ENCODE peak calls at places on chromosomes 3 and 15, in four cellular contexts. S is Panc1, D is heart left ventricle, T is ovary. Y is an unnamed sample.
A peak's percentile ranks its signal among the peaks of the same experiment; 100 is the strongest.

GRCh38 chr3:184289426-184289938 is 9.6 kb upstream of the PSMD2 start:
- DNase-seq in T (no peak), S (peak; percentile 43), D (peak; percentile 44), Y (peak; percentile 71)

GRCh38 chr3:18426597-18426996 is 1.5 kb upstream of the SATB1 start:
- DNase-seq in S (no peak), D (no peak), T (no peak), Y (no peak)

GRCh38 chr3:126835472-126836219 is 131.6 kb downstream of the CHCHD6 start:
- DNase-seq in D (no peak), T (no peak), S (no peak), Y (no peak)

GRCh38 chr15:50055333-50056278 is 63.4 kb downstream of the ATP8B4 start:
- DNase-seq in D (peak; percentile 41), T (no peak), S (no peak), Y (no peak)

GRCh38 chr3:174949523-174949922 is 90.4 kb downstream of the NAALADL2 start:
- DNase-seq in D (no peak), T (no peak), S (no peak), Y (no peak)

GRCh38 chr15:71162309-71162708 is 47.0 kb downstream of the THSD4 start:
- DNase-seq in T (no peak), D (no peak), S (no peak), Y (no peak)

GRCh38 chr3:44252332-44252731 is 10.6 kb downstream of the TOPAZ1 start:
- DNase-seq in S (no peak), D (no peak), T (no peak), Y (no peak)

GRCh38 chr3:16315623-16316022 is 50.6 kb downstream of the OXNAD1 start:
- DNase-seq in S (no peak), D (no peak), T (no peak), Y (no peak)

GRCh38 chr15:93044301-93045190 is 44.5 kb downstream of the RGMA start:
- DNase-seq in T (no peak), D (peak; percentile 21), S (no peak), Y (no peak)

GRCh38 chr15:51401872-51402517 is 60.5 kb downstream of the GLDN start:
- DNase-seq in S (no peak), T (no peak), D (peak; percentile 40), Y (peak; percentile 36)

GRCh38 chr15:40870716-40871115 is 3.3 kb downstream of the RHOV start:
- DNase-seq in T (no peak), S (no peak), D (no peak), Y (peak; percentile 69)

GRCh38 chr15:87623832-87624231 is 632.7 kb downstream of the NTRK3 start:
- DNase-seq in T (no peak), D (no peak), S (no peak), Y (no peak)

GRCh38 chr3:195153653-195154052 is 117.3 kb downstream of the XXYLT1 start:
- DNase-seq in D (no peak), S (no peak), T (peak; percentile 33), Y (no peak)

DNA sequence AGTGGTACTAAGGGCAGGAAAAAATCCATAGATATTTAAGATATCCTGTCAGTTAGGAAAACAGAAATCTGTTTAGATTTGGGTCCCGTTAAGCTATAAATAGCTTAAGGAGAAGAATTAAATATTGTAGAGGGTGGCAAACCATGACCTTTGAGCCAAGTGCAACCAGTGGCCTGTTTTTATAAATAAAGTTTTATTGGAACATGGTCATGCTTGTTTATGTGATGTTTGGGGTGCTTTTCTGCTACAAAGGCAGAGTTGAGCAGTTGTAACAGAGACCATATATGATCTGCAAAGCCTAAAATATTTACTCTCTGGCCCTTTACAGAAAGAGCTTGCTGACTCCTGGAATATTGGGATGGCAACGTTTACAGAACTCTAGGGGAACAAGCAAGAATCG is 66.3 kb downstream of the SQOR start:
- DNase-seq in T (no peak), S (no peak), D (no peak), Y (no peak)
- H3K4me1 ChIP-seq in T (peaks cover 5% of the 10 kb centered on the region), S (no peaks in the 10 kb centered on the region), D (no peaks in the 10 kb centered on the region), Y (no peaks in the 10 kb centered on the region)

GRCh38 chr15:78212546-78213424 is 21.6 kb downstream of the ACSBG1 start:
- DNase-seq in T (no peak), S (no peak), D (peak; percentile 90), Y (peak; percentile 63)
- H3K27ac ChIP-seq in T (no peak overlapping the region), S (peak overlapping the region; percentile 67), D (no peak overlapping the region), Y (no peak overlapping the region)

GRCh38 chr3:49006591-49007067 is 562 bp upstream of the WDR6 start:
- DNase-seq in S (no peak), T (peak; percentile 77), D (peak; percentile 54), Y (no peak)

GRCh38 chr3:49007068-49007770 is at the start of gene WDR6:
- DNase-seq in S (peak; percentile 82), T (peak; percentile 98), D (peak; percentile 98), Y (peak; percentile 98)

GRCh38 chr3:49005998-49006397 is 1.2 kb upstream of the WDR6 start:
- DNase-seq in D (no peak), T (no peak), S (no peak), Y (no peak)

GRCh38 chr3:49009391-49009790 is 2.2 kb downstream of the WDR6 start:
- DNase-seq in D (no peak), S (no peak), T (no peak), Y (no peak)

GRCh38 chr3:49007771-49008528 is 759 bp downstream of the WDR6 start:
- DNase-seq in S (no peak), T (peak; percentile 95), D (peak; percentile 89), Y (peak; percentile 83)
- TF ChIP-seq CTCF in S (peak; percentile 20), T (no peak), D (no peak), Y (no peak)

GRCh38 chr15:69857246-69857645 is 240.5 kb downstream of the TLE3 start:
- DNase-seq in T (no peak), D (no peak), S (no peak), Y (no peak)

GRCh38 chr15:69854521-69855171 is 243.1 kb downstream of the TLE3 start:
- DNase-seq in S (no peak), T (no peak), D (no peak), Y (no peak)

GRCh38 chr15:69855601-69856000 is 242.1 kb downstream of the TLE3 start:
- DNase-seq in S (no peak), D (no peak), T (no peak), Y (no peak)

GRCh38 chr15:69853572-69853971 is 244.1 kb downstream of the TLE3 start:
- DNase-seq in S (peak; percentile 58), D (no peak), T (no peak), Y (no peak)

DNA sequence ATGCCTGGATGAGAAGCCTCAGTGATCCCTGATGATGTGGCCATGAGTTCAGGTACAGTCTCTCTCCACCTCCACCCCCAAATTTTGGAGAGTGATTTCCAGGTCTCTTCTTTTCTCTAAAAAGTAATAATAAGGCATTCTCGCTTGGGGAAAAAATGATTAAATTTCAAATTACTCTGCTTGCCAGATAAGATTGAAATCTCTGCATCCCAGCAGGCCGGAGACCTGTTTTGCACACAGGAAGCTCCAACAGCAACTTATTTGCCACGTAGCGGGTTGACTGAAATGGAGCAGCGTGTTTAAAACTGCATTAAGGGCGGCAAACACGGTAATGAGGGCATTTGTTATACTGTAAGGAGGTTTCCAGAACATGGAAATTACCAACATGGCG is 242.6 kb downstream of the TLE3 start:
- DNase-seq in S (no peak), T (no peak), D (no peak), Y (no peak)
- H3K4me1 ChIP-seq in S (peaks cover 7% of the 10 kb centered on the region), T (no peaks in the 10 kb centered on the region), D (no peaks in the 10 kb centered on the region), Y (no peaks in the 10 kb centered on the region)

DNA sequence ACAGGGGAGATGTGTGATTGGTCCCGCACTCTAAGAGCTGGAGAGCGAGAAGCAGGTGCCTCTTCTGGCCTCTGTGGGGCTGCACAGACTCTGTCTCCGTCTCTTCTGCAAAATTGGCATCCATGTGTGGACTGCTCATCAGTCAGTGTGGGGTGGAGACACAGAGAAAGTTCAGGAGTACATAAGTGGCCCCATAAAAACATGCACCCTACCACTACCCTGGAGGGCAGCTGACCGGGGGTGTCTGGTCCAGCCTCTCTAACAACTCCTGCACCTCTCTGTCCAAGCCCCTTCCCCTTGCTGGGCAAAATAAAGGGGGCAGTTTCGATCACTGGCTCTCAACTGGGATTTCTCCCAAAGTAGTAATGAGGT is 76.6 kb downstream of the TAMM41 start:
- DNase-seq in T (no peak), D (no peak), S (no peak), Y (no peak)
- H3K27ac ChIP-seq in T (no peak overlapping the region), D (no peak overlapping the region), S (no peak overlapping the region), Y (peak overlapping the region; percentile 78)

DNA sequence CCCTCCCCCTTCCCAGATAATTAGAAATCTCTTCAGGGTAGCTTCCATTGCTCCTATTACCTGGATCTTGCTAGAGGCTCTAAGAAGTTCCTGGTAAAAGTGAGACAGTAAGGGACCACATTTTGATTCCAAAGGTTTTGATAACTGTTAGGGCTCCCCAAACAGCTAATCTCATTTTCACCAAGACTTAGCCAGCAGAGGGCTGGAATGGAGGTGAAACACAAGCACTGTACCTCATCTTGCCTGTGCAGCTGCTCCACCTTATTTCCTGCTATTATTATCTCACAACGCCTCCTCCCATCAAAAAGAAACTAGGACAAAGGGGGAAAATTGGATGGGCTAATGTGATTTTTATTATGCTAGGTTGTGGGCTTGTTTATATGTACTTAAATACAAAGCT is 7.3 kb downstream of the SETD5 start:
- DNase-seq in T (no peak), S (no peak), D (no peak), Y (no peak)
- TF ChIP-seq CTCF in T (no peak), S (peak; percentile 8), D (no peak), Y (no peak)

DNA sequence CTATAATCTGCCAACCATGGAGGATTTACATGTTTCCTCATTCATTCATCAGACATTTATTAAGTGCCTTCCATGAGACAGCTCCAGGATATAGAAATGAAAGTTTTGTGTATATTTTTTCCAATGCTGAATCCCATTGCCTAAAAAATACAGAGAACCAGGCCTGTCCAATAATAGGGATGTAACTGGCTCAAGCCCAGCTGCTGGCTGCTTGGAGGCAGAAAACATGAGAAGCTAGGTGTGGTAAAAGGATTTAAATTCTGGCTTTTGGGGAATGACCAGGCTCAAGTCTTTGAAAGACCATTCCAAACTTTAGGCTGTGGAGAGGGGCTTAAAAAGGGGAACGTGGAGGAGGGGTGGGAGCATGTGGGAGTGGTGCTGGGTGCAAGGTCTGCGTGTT is 41.5 kb downstream of the RARB start:
- DNase-seq in T (peak; percentile 37), D (no peak), S (no peak), Y (no peak)
- H3K4me1 ChIP-seq in T (peaks cover 4% of the 10 kb centered on the region), D (peaks cover 57% of the 10 kb centered on the region), S (no peaks in the 10 kb centered on the region), Y (no peaks in the 10 kb centered on the region)

DNA sequence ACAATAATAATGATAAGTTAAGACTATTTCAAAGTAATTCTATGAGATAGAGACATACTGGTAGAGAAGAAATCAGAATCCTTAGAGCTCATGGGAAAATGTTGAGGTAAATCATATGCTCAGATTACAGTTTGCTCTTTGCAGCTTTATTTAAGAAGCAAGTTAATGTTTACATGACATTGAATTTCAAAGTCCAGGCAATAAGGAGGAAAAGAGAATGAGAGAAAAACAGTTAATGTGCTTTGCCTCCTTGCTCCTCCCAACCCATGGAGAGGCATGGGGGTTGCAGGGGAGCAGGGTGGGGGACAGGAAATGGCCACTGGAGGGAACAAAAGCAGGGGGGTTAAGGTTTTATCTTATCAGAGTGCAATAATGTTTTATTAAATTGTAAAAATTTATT is 42.2 kb upstream of the ZBTB38 start:
- DNase-seq in T (no peak), S (no peak), D (no peak), Y (no peak)
- H3K27ac ChIP-seq in T (no peak overlapping the region), S (no peak overlapping the region), D (no peak overlapping the region), Y (peak overlapping the region; percentile 59)

Y was measured in pancreas.